ENCODE peak calls at places on chromosomes 11 and 22, in seven cellular contexts. F is MV-4-11; U is DMS153; T is amniotic epithelial cell; I is NCI-H524; W is stimulated activated CD4-positive, alpha-beta T cell treated with anti-CD3 and anti-CD28 coated beads, Interleukin-12 subunit alpha, Interleukin-12 subunit beta, amount 100 ng/mL, for 48 hours; E is HuH-7.5. O is an unnamed sample.

GRCh38 chr22:32916025-32916424 is 114.5 kb downstream of the TIMP3 start:
- DNase-seq in W (no peak), T (no peak), E (no peak), I (no peak), F (peak), U (no peak), O (no peak)

GRCh38 chr22:36546932-36547331 is 18.0 kb upstream of the EIF3D start:
- DNase-seq in I (no peak), U (no peak), E (no peak), T (peak), F (peak), W (no peak), O (peak)

GRCh38 chr22:35437038-35437437 is 37.1 kb downstream of the MCM5 start:
- DNase-seq in W (peak), E (no peak), U (no peak), I (peak), F (no peak), T (no peak), O (peak)

GRCh38 chr11:73195191-73196007 is 22.7 kb upstream of the P2RY2 start:
- DNase-seq in I (no peak), F (no peak), E (no peak), T (peak), W (no peak), U (no peak), O (peak)

GRCh38 chr22:29765905-29766631 is 739 bp downstream of the ZMAT5 start:
- DNase-seq in I (no peak), W (peak), F (peak), T (no peak), E (peak), U (no peak), O (no peak)

GRCh38 chr11:32143378-32143777 is 52.5 kb downstream of the RCN1 start:
- DNase-seq in E (no peak), T (no peak), W (no peak), I (no peak), F (no peak), U (no peak), O (no peak)

GRCh38 chr11:72353861-72354260 is 80.5 kb downstream of the CLPB start:
- DNase-seq in T (no peak), E (no peak), I (no peak), W (no peak), F (no peak), U (peak), O (peak)

GRCh38 chr11:23405350-23405937 is 545.2 kb upstream of the CCDC179 start:
- DNase-seq in U (no peak), F (no peak), E (no peak), W (no peak), I (no peak), T (no peak), O (no peak)

GRCh38 chr11:126487711-126488110 is 132.2 kb downstream of the ST3GAL4 start:
- DNase-seq in I (no peak), U (no peak), E (no peak), W (no peak), F (peak), T (no peak), O (no peak)

GRCh38 chr22:46907578-46908215 is 145.2 kb downstream of the TBC1D22A start:
- DNase-seq in W (no peak), U (no peak), E (no peak), F (no peak), I (no peak), T (no peak), O (no peak)

GRCh38 chr22:44807232-44807631 is 54.9 kb downstream of the ARHGAP8 start:
- DNase-seq in F (no peak), U (no peak), W (no peak), I (no peak), E (no peak), T (no peak), O (no peak)

GRCh38 chr11:26043665-26044064 is 288.3 kb upstream of the ANO3 start:
- DNase-seq in F (no peak), E (no peak), T (no peak), I (no peak), U (no peak), W (no peak), O (no peak)

GRCh38 chr11:112661571-112661970 is 299.6 kb upstream of the NCAM1 start:
- DNase-seq in W (no peak), I (no peak), E (no peak), U (no peak), F (no peak), T (no peak), O (no peak)

GRCh38 chr11:94417386-94417987 is 16.3 kb upstream of the GPR83 start:
- DNase-seq in F (no peak), T (peak), E (no peak), I (no peak), U (no peak), W (no peak), O (peak)

GRCh38 chr11:62611705-62612365 is 740 bp downstream of the EML3 start:
- DNase-seq in E (peak), T (peak), F (peak), U (no peak), W (peak), I (no peak), O (peak)

GRCh38 chr11:71476031-71476430 is 23.0 kb downstream of the NADSYN1 start:
- DNase-seq in T (no peak), I (no peak), F (no peak), E (no peak), U (no peak), W (no peak), O (no peak)

GRCh38 chr11:87602776-87603175 is 565.0 kb downstream of the TMEM135 start:
- DNase-seq in I (no peak), F (no peak), T (no peak), E (no peak), U (no peak), W (no peak), O (no peak)

GRCh38 chr11:68954970-68955958 is 25.5 kb downstream of the MRGPRD start:
- DNase-seq in F (no peak), U (peak), I (no peak), E (no peak), W (no peak), T (no peak), O (no peak)

GRCh38 chr11:76677010-76677771 is 6.6 kb upstream of the LRRC32 start:
- DNase-seq in W (no peak), F (no peak), E (no peak), T (no peak), U (no peak), I (no peak), O (no peak)

GRCh38 chr22:27718186-27719032 is 83.1 kb downstream of the MN1 start:
- DNase-seq in F (peak), E (peak), W (no peak), I (no peak), U (peak), T (peak), O (peak)

GRCh38 chr22:35330258-35330861 is 30.7 kb downstream of the TOM1 start:
- DNase-seq in T (peak), F (peak), W (peak), I (no peak), U (no peak), E (no peak), O (no peak)

GRCh38 chr11:58575377-58576020 is at the start of gene LPXN:
- DNase-seq in F (peak), U (peak), W (no peak), I (no peak), E (no peak), T (no peak), O (no peak)

GRCh38 chr22:45071618-45072017 is 61.8 kb upstream of the PHF21B start:
- DNase-seq in U (no peak), E (no peak), F (no peak), I (no peak), T (no peak), W (no peak), O (no peak)

GRCh38 chr11:86983071-86983488 is 27.9 kb upstream of the FZD4 start:
- DNase-seq in E (no peak), F (no peak), T (peak), I (no peak), W (no peak), U (no peak), O (no peak)

GRCh38 chr11:69370984-69371709 is 77.2 kb downstream of the MYEOV start:
- DNase-seq in E (no peak), F (no peak), T (no peak), I (no peak), U (no peak), W (no peak), O (no peak)

GRCh38 chr22:23237841-23238240 is 57.5 kb downstream of the BCR start:
- DNase-seq in U (no peak), I (no peak), W (no peak), E (no peak), F (no peak), T (no peak), O (no peak)

GRCh38 chr11:18135308-18135707 is 2.9 kb downstream of the MRGPRX3 start:
- DNase-seq in I (no peak), U (no peak), E (no peak), W (no peak), F (no peak), T (no peak), O (no peak)

GRCh38 chr11:20303451-20303965 is 60.0 kb upstream of the HTATIP2 start:
- DNase-seq in I (peak), F (no peak), U (no peak), E (no peak), W (no peak), T (no peak), O (no peak)

GRCh38 chr22:41425704-41426365 is 20.8 kb downstream of the TOB2 start:
- DNase-seq in F (no peak), W (no peak), I (no peak), E (no peak), U (no peak), T (no peak), O (no peak)

GRCh38 chr11:34204396-34205279 is 99.2 kb downstream of the NAT10 start:
- DNase-seq in E (no peak), F (no peak), U (peak), W (no peak), T (peak), I (no peak), O (peak)

O was measured in A549.